ENCODE peak calls at places on chromosome 10, in four cellular contexts. R is occipital lobe, F is EL, P is ovary. A is an unnamed sample.

GRCh38 chr10:10092581-10092980 is 925.1 kb upstream of the CELF2 start:
- DNase-seq in R (no peak), P (peak), F (peak), A (no peak)

GRCh38 chr10:36494386-36494785 is 631.0 kb upstream of the ANKRD30A start:
- DNase-seq in F (peak), P (no peak), R (peak), A (peak)

GRCh38 chr10:17229016-17229716 is 1.1 kb downstream of the VIM start:
- DNase-seq in R (peak), P (peak), F (peak), A (peak)

GRCh38 chr10:14659626-14660196 is 115.0 kb downstream of the FAM107B start:
- DNase-seq in R (no peak), P (no peak), F (no peak), A (peak)

GRCh38 chr10:48684792-48685651 is at the start of gene WDFY4:
- DNase-seq in P (no peak), F (no peak), R (no peak), A (peak)

GRCh38 chr10:84088626-84089025 is 50.7 kb upstream of the GHITM start:
- DNase-seq in P (no peak), F (no peak), R (no peak), A (no peak)

GRCh38 chr10:1184541-1185415 is 128.6 kb downstream of the WDR37 start:
- DNase-seq in R (no peak), F (no peak), P (peak), A (no peak)

GRCh38 chr10:46286991-46287693 is at the start of gene ANTXRL:
- DNase-seq in P (peak), R (no peak), F (no peak), A (no peak)

GRCh38 chr10:101818958-101819633 is 852 bp upstream of the OGA start:
- DNase-seq in R (no peak), P (no peak), F (no peak), A (peak)

GRCh38 chr10:105656880-105657279 is 1015.8 kb downstream of the SORCS3 start:
- DNase-seq in P (no peak), R (no peak), F (no peak), A (no peak)

A was measured in Ammon's horn.